ENCODE peak calls at places on chromosomes 5 and 9, in four cellular contexts. One of them, this sample, is unnamed.

GRCh38 chr9:14198544-14199510 is 115.1 kb downstream of the NFIB start:
- DNase-seq in aorta: peak; percentile 64
- DNase-seq in GM12865: no peak
- DNase-seq in mucosa of gallbladder: peak; percentile 62
- DNase-seq in this sample: no peak

GRCh38 chr5:33524476-33524875 is 83.7 kb downstream of the TARS1 start:
- DNase-seq in aorta: no peak
- DNase-seq in GM12865: no peak
- DNase-seq in mucosa of gallbladder: no peak
- DNase-seq in this sample: no peak

GRCh38 chr5:54761213-54761701 is 224.1 kb downstream of the ESM1 start:
- DNase-seq in aorta: no peak
- DNase-seq in mucosa of gallbladder: no peak
- DNase-seq in GM12865: no peak
- DNase-seq in this sample: no peak

GRCh38 chr5:87899109-87900100 is 369.2 kb downstream of the TMEM161B start:
- DNase-seq in GM12865: peak; percentile 68
- DNase-seq in mucosa of gallbladder: no peak
- DNase-seq in aorta: no peak
- DNase-seq in this sample: no peak

GRCh38 chr5:98458004-98458403 is 315.5 kb upstream of the RGMB start:
- DNase-seq in GM12865: peak; percentile 12
- DNase-seq in mucosa of gallbladder: no peak
- DNase-seq in aorta: no peak
- DNase-seq in this sample: no peak

GRCh38 chr9:90552317-90552716 is 90.3 kb downstream of the DIRAS2 start:
- DNase-seq in aorta: no peak
- DNase-seq in mucosa of gallbladder: no peak
- DNase-seq in GM12865: peak; percentile 68
- DNase-seq in this sample: no peak

GRCh38 chr9:91817493-91818225 is 132.4 kb downstream of the ROR2 start:
- DNase-seq in aorta: no peak
- DNase-seq in GM12865: no peak
- DNase-seq in mucosa of gallbladder: peak; percentile 17
- DNase-seq in this sample: no peak

GRCh38 chr5:151772029-151772867 is 494 bp downstream of the G3BP1 start:
- DNase-seq in aorta: peak; percentile 72
- DNase-seq in GM12865: peak; percentile 62
- DNase-seq in mucosa of gallbladder: no peak
- DNase-seq in this sample: no peak

GRCh38 chr5:31209341-31209740 is 15.9 kb downstream of the CDH6 start:
- DNase-seq in aorta: no peak
- DNase-seq in GM12865: no peak
- DNase-seq in mucosa of gallbladder: no peak
- DNase-seq in this sample: no peak

GRCh38 chr9:122126340-122127333 is 32.9 kb downstream of the NDUFA8 start:
- DNase-seq in GM12865: no peak
- DNase-seq in aorta: no peak
- DNase-seq in mucosa of gallbladder: no peak
- DNase-seq in this sample: no peak